ENCODE peak calls at places on chromosome 11, in four cellular contexts. T is stimulated activated effector memory CD8-positive, alpha-beta T cell treated with anti-CD3 and anti-CD28 coated beads, Interleukin-12 subunit alpha, Interleukin-12 subunit beta, amount 100 ng/mL, for 72 hours; I is T-helper 2 cell treated with Interferon-gamma antibody and Interleukin-4, amounts not matched to agents 5 μg/mL and 100 μg/mL, for 36 hours; A is Peyer's patch. R is an unnamed sample.

GRCh38 chr11:26847459-26847858 is 125.6 kb upstream of the SLC5A12 start:
- DNase-seq in T (no peak), I (no peak), A (no peak), R (no peak)

GRCh38 chr11:2178906-2179494 is 7.4 kb upstream of the TH start:
- DNase-seq in T (no peak), I (no peak), A (no peak), R (no peak)

GRCh38 chr11:117231637-117232021 is 244 bp downstream of the PCSK7 start:
- DNase-seq in T (no peak), I (no peak), A (no peak), R (no peak)

GRCh38 chr11:130634981-130635473 is 186.6 kb downstream of the ADAMTS15 start:
- DNase-seq in T (no peak), I (peak; percentile 26), A (no peak), R (no peak)

GRCh38 chr11:126664643-126665042 is 309.2 kb downstream of the ST3GAL4 start:
- DNase-seq in T (no peak), I (no peak), A (no peak), R (no peak)

GRCh38 chr11:78211565-78211964 is 22.8 kb downstream of the USP35 start:
- DNase-seq in T (no peak), I (no peak), A (no peak), R (no peak)

GRCh38 chr11:47127213-47127612 is 49.5 kb downstream of the ARFGAP2 start:
- DNase-seq in T (no peak), I (no peak), A (no peak), R (no peak)

GRCh38 chr11:2932850-2933251 is 3.6 kb upstream of the PHLDA2 start:
- DNase-seq in T (no peak), I (no peak), A (peak; percentile 41), R (no peak)

GRCh38 chr11:107928767-107929507 is 689 bp downstream of the RAB39A start:
- DNase-seq in T (no peak), I (no peak), A (no peak), R (peak; percentile 68)

GRCh38 chr11:103480421-103480820 is 371.2 kb downstream of the DYNC2H1 start:
- DNase-seq in T (no peak), I (no peak), A (no peak), R (no peak)